ENCODE peak calls at places on chromosomes 6 and 20, in seven cellular contexts. Z is GM12892, C is H1, O is HepG2, N is SK-N-SH, L is GM12878, R is K562. K is an unnamed sample.

GRCh38 chr6:168533428-168533827 is 92.4 kb downstream of the SMOC2 start:
- DNase-seq in O (no peak), R (no peak), N (no peak), Z (no peak), L (no peak), C (no peak), K (no peak)

GRCh38 chr6:144372611-144373010 is 87.5 kb downstream of the UTRN start:
- DNase-seq in R (no peak), N (no peak), Z (no peak), L (no peak), C (no peak), O (no peak), K (no peak)

GRCh38 chr20:10671221-10671849 is 2.5 kb downstream of the JAG1 start:
- DNase-seq in Z (peak), C (peak), R (peak), O (peak), L (peak), N (peak), K (peak)

GRCh38 chr6:89984926-89985743 is 90.9 kb downstream of the GJA10 start:
- DNase-seq in N (peak), R (peak), Z (no peak), O (no peak), C (no peak), L (no peak), K (no peak)

GRCh38 chr6:144305985-144306384 is 20.9 kb downstream of the UTRN start:
- DNase-seq in N (no peak), L (peak), Z (no peak), O (no peak), C (no peak), R (no peak), K (no peak)

GRCh38 chr20:63951398-63952209 is 4.6 kb downstream of the UCKL1 start:
- DNase-seq in O (no peak), Z (no peak), C (no peak), N (no peak), R (no peak), L (no peak), K (no peak)

GRCh38 chr6:64860203-64860602 is 846.8 kb downstream of the EYS start:
- DNase-seq in C (no peak), L (no peak), Z (no peak), O (no peak), N (no peak), R (no peak), K (no peak)

GRCh38 chr20:6074145-6074561 is 20.3 kb upstream of the LRRN4 start:
- DNase-seq in C (no peak), O (peak), N (peak), L (no peak), Z (no peak), R (peak), K (no peak)

GRCh38 chr20:8394308-8394945 is 262.4 kb downstream of the PLCB1 start:
- DNase-seq in Z (no peak), R (no peak), N (no peak), L (peak), O (no peak), C (no peak), K (no peak)

GRCh38 chr6:683742-684440 is 9.0 kb downstream of the EXOC2 start:
- DNase-seq in N (peak), Z (no peak), R (peak), O (no peak), L (no peak), C (peak), K (no peak)

GRCh38 chr20:45402946-45403345 is 5.1 kb upstream of the DBNDD2 start:
- DNase-seq in N (no peak), R (no peak), O (no peak), C (no peak), L (no peak), Z (no peak), K (no peak)

GRCh38 chr6:72617721-72618120 is 4.1 kb upstream of the KCNQ5 start:
- DNase-seq in N (no peak), L (no peak), Z (no peak), R (no peak), O (no peak), C (no peak), K (no peak)

GRCh38 chr6:72620866-72621242 is 1.0 kb upstream of the KCNQ5 start:
- DNase-seq in N (peak), O (no peak), R (no peak), C (peak), Z (no peak), L (no peak), K (no peak)

GRCh38 chr6:72622094-72622540 is 253 bp downstream of the KCNQ5 start:
- DNase-seq in N (peak), Z (peak), L (no peak), C (peak), O (no peak), R (peak), K (no peak)

GRCh38 chr6:72621243-72622093 is at the start of gene KCNQ5:
- DNase-seq in O (no peak), L (no peak), R (peak), N (peak), Z (no peak), C (peak), K (no peak)

GRCh38 chr6:72619883-72620696 is 1.8 kb upstream of the KCNQ5 start:
- DNase-seq in O (no peak), R (peak), N (peak), L (peak), Z (peak), C (peak), K (peak)
- TF ChIP-seq TAF1 in O (no peak), R (peak), N (no peak), L (no peak), Z (no peak), C (no peak), K (no peak)

GRCh38 chr20:36093804-36094145 is 60.8 kb upstream of the EPB41L1 start:
- DNase-seq in C (no peak), L (no peak), O (no peak), N (no peak), R (no peak), Z (no peak), K (no peak)
- TF ChIP-seq TAF1 in C (no peak), L (no peak), O (no peak), N (no peak), R (no peak), Z (no peak), K (no peak)

GRCh38 chr6:143198312-143198711 is 137.6 kb downstream of the AIG1 start:
- DNase-seq in R (peak), N (peak), O (no peak), Z (no peak), C (no peak), L (no peak), K (no peak)

GRCh38 chr6:143195349-143195845 is 134.7 kb downstream of the AIG1 start:
- DNase-seq in C (no peak), O (no peak), Z (no peak), N (no peak), R (no peak), L (no peak), K (no peak)

GRCh38 chr6:143197377-143197776 is 136.7 kb downstream of the AIG1 start:
- DNase-seq in O (no peak), C (no peak), L (no peak), N (no peak), Z (no peak), R (no peak), K (no peak)

GRCh38 chr6:143194095-143194589 is 133.5 kb downstream of the AIG1 start:
- DNase-seq in O (no peak), C (no peak), R (no peak), N (no peak), Z (no peak), L (no peak), K (no peak)

GRCh38 chr6:143196525-143197225 is 136.0 kb downstream of the AIG1 start:
- DNase-seq in C (no peak), R (no peak), O (no peak), N (no peak), Z (no peak), L (no peak), K (no peak)
- TF ChIP-seq TAF1 in C (no peak), R (no peak), O (no peak), N (no peak), Z (no peak), L (no peak), K (no peak)

DNA sequence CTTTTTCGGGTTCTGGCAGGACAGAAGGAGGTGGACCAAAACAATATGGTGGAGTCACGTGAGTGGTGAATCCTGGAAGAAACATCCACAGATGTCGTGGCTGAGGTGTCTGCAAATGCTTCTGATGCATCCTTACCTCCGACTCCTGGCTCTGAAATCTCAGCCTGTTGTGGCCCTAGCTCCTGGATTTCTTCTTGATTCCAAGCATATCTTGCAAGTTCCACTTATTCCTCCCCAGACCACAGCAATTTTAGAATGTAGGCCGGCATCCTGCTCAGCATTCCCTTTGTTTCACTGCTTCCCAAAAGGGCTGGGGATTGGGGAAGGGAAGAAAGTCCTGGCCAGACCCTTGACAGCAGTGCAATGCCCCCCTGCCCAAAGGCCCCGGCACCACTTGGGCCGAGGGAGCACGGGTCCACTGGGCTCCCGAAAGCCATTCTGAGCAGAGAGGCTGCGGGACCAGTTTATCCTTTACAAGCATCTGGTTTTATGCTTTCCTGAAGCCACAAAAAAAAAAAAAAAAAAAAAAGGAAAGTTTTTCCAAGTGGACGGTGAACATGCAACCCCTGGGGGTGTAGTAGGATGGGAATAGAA is 200.9 kb upstream of the RNF24 start:
- DNase-seq in L (no peak), R (no peak), Z (no peak), O (no peak), N (no peak), C (no peak), K (no peak)
- TF ChIP-seq TAF1 in L (no peak), R (no peak), Z (no peak), O (no peak), N (no peak), C (no peak), K (no peak)

DNA sequence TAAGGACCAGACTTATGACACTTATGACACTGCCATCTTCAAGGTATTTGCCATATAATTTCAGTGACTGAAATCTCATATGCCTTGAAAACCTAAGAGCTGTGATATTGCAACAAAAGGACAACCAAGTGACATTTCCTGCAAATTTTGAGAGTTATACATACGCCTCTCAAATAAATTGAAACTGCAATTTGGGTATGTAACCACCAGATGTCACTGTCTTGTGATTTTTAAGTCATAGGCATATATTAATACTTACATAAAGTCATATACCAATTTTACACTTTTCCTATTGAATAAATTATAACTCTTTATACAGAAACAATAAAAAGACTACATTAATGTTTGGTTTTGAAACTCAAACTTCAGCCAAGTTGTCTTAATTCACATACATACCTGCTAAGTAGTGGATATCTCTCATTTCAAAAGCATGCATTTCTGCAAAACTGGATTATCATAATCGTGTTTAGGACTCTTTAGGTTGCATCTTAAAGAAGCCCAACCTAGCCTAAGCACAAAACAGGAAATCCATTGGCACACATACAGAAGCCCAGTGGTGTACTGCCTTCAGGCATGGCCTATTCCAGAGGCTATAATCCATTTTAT is 180.2 kb downstream of the PACRG start:
- DNase-seq in Z (no peak), O (peak), R (no peak), C (no peak), L (no peak), N (no peak), K (no peak)
- TF ChIP-seq TAF1 in Z (no peak), O (no peak), R (no peak), C (no peak), L (no peak), N (no peak), K (no peak)

DNA sequence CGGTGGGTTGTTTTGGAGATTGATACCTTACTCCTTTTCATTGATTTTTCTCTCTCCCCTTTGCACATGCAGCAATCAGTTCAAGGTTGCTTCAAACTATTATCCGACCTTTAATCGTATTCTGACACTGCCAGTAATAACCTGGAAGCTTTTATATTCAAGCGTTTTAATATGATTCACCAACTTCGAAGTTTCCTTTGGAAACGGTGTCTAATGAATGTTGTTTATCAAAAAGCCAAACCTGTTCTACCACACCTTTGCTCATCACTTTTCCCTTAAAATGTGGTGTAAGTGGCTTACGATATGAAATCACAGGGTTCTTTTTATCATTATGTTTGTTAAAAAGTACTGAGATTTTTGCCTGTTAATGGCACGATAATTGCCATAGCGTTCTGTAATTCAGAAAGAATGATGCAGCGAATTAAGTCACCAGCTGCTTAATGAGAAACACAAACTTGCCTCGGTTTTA is 660 bp downstream of the STXBP5 start:
- DNase-seq in N (no peak), R (no peak), Z (no peak), O (no peak), C (no peak), L (no peak), K (no peak)
- TF ChIP-seq TAF1 in N (no peak), R (no peak), Z (no peak), O (no peak), C (no peak), L (no peak), K (no peak)

GRCh38 chr20:32067234-32067821 is 15.3 kb downstream of the HCK start:
- DNase-seq in N (no peak), Z (no peak), R (no peak), O (no peak), C (no peak), L (no peak), K (no peak)
- TF ChIP-seq TAF1 in N (no peak), Z (no peak), R (no peak), O (no peak), C (no peak), L (no peak), K (no peak)

DNA sequence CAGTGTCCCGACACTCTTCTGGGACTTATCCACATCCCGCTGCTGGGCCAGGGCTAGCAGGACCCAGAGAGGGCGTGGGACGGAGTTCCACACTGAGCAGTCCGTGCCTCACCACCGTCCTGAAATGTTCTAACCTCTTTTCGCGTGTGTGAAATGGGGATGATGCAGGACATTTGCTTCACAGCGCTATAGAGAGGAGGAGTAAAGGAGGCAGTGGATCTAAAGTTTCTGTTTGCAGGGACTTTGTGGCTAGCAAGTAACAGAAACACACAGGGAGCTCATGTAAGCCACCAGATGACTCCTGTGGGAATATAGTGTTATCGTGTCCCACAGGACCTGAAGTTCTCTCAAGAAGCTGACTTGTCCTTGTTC is 634 bp downstream of the ITPA start:
- DNase-seq in C (no peak), Z (no peak), L (no peak), R (no peak), N (no peak), O (no peak), K (no peak)
- TF ChIP-seq TAF1 in C (no peak), Z (no peak), L (no peak), R (no peak), N (no peak), O (no peak), K (no peak)

K was measured in GM12891.